ENCODE peak calls at places on chromosomes 16 and 17, in six cellular contexts. Q, O, C, S, L and W are unnamed samples. For H3K4me1, the result is how much of the 10 kb centered on the place peaks cover.

GRCh38 chr17:35257080-35257701 is 14.3 kb downstream of the SLFN5 start:
- DNase-seq in Q (peak), O (peak), C (no peak), S (no peak), L (peak), W (no peak)

GRCh38 chr16:2468142-2468724 is 2.9 kb upstream of the NTN3 start:
- DNase-seq in Q (peak), O (no peak), C (peak), S (peak), L (peak), W (no peak)

GRCh38 chr17:14307560-14308024 is 6.7 kb downstream of the HS3ST3B1 start:
- DNase-seq in Q (no peak), O (no peak), C (no peak), S (no peak), L (no peak), W (no peak)

GRCh38 chr17:5097101-5097834 is 14.4 kb downstream of the ZNF232 start:
- DNase-seq in Q (no peak), O (no peak), C (peak), S (peak), L (peak), W (no peak)

GRCh38 chr16:85659805-85660511 is 28.8 kb downstream of the GINS2 start:
- DNase-seq in Q (peak), O (peak), C (peak), S (peak), L (peak), W (peak)

GRCh38 chr16:31265329-31266245 is 5.8 kb downstream of the ITGAM start:
- DNase-seq in Q (peak), O (no peak), C (no peak), S (peak), L (peak), W (peak)

GRCh38 chr17:38660097-38661026 is 14.4 kb downstream of the EPOP start:
- DNase-seq in Q (peak), O (no peak), C (no peak), S (no peak), L (no peak), W (no peak)

GRCh38 chr16:51431517-51432241 is 280.6 kb upstream of the SALL1 start:
- DNase-seq in Q (no peak), O (no peak), C (peak), S (peak), L (no peak), W (peak)

GRCh38 chr17:50686494-50687199 is 21.1 kb downstream of the ANKRD40 start:
- DNase-seq in Q (peak), O (peak), C (no peak), S (peak), L (no peak), W (no peak)

GRCh38 chr16:84504420-84505248 is at the start of gene MEAK7:
- DNase-seq in Q (peak), O (peak), C (peak), S (peak), L (peak), W (peak)

GRCh38 chr16:86723699-86724098 is 145.3 kb downstream of the FOXL1 start:
- DNase-seq in Q (no peak), O (peak), C (no peak), S (no peak), L (peak), W (no peak)

GRCh38 chr17:20300399-20301037 is 166.8 kb downstream of the LGALS9B start:
- DNase-seq in Q (no peak), O (no peak), C (no peak), S (peak), L (no peak), W (no peak)

GRCh38 chr16:85641776-85642176 is 28.7 kb downstream of the GSE1 start:
- DNase-seq in Q (no peak), O (no peak), C (no peak), S (no peak), L (no peak), W (no peak)

GRCh38 chr17:69117855-69118758 is 23.6 kb downstream of the ABCA6 start:
- DNase-seq in Q (no peak), O (no peak), C (no peak), S (no peak), L (no peak), W (no peak)

GRCh38 chr16:72829846-72830620 is 217.9 kb downstream of the ZFHX3 start:
- DNase-seq in Q (no peak), O (no peak), C (no peak), S (no peak), L (no peak), W (no peak)

GRCh38 chr16:86761117-86761971 is 183.0 kb downstream of the FOXL1 start:
- DNase-seq in Q (peak), O (peak), C (peak), S (peak), L (peak), W (peak)

GRCh38 chr17:1412185-1413110 is 12.4 kb upstream of the YWHAE start:
- DNase-seq in Q (no peak), O (no peak), C (no peak), S (peak), L (no peak), W (no peak)

GRCh38 chr17:48456584-48456983 is 26.6 kb upstream of the SKAP1 start:
- DNase-seq in Q (peak), O (peak), C (no peak), S (peak), L (peak), W (peak)

GRCh38 chr17:15273141-15273793 is 8.1 kb upstream of the PMP22 start:
- DNase-seq in Q (peak), O (no peak), C (no peak), S (no peak), L (no peak), W (no peak)

GRCh38 chr16:3602320-3602653 is 9.1 kb downstream of the SLX4 start:
- DNase-seq in Q (no peak), O (no peak), C (no peak), S (no peak), L (no peak), W (no peak)

GRCh38 chr17:61208301-61209098 is 191.1 kb upstream of the TBX2 start:
- DNase-seq in Q (no peak), O (no peak), C (no peak), S (peak), L (no peak), W (no peak)

GRCh38 chr17:4605826-4606225 is 21.5 kb downstream of the SMTNL2 start:
- DNase-seq in Q (no peak), O (no peak), C (no peak), S (peak), L (no peak), W (peak)

GRCh38 chr17:6666077-6666521 is 14.5 kb downstream of the C17orf100 start:
- DNase-seq in Q (peak), O (peak), C (peak), S (peak), L (peak), W (peak)

GRCh38 chr17:3762922-3763776 is 37.8 kb downstream of the ITGAE start:
- DNase-seq in Q (no peak), O (no peak), C (no peak), S (no peak), L (no peak), W (no peak)

GRCh38 chr17:42979511-42980273 is at the start of gene PTGES3L:
- DNase-seq in Q (peak), O (no peak), C (peak), S (peak), L (peak), W (peak)

GRCh38 chr16:87328846-87329245 is 11.7 kb upstream of the C16orf95 start:
- DNase-seq in Q (no peak), O (no peak), C (no peak), S (no peak), L (no peak), W (no peak)

GRCh38 chr17:55454906-55455474 is 33.4 kb upstream of the MMD start:
- DNase-seq in Q (peak), O (no peak), C (no peak), S (peak), L (no peak), W (no peak)

GRCh38 chr16:89407282-89407924 is 83.0 kb downstream of the ANKRD11 start:
- DNase-seq in Q (no peak), O (no peak), C (no peak), S (no peak), L (no peak), W (no peak)

GRCh38 chr16:59478806-59479205 is 744.7 kb upstream of the GOT2 start:
- DNase-seq in Q (peak), O (no peak), C (no peak), S (no peak), L (no peak), W (no peak)

GRCh38 chr16:65547799-65548446 is 426.1 kb upstream of the CDH11 start:
- DNase-seq in Q (peak), O (no peak), C (peak), S (peak), L (peak), W (no peak)

GRCh38 chr17:61390479-61390791 is 9.2 kb upstream of the TBX2 start:
- DNase-seq in Q (no peak), O (no peak), C (no peak), S (no peak), L (no peak), W (no peak)

GRCh38 chr16:85463228-85463611 is 149.9 kb upstream of the GSE1 start:
- DNase-seq in Q (no peak), O (no peak), C (no peak), S (peak), L (peak), W (no peak)

GRCh38 chr17:57732062-57732461 is 13.0 kb downstream of the CCDC182 start:
- DNase-seq in Q (no peak), O (no peak), C (no peak), S (no peak), L (no peak), W (no peak)

GRCh38 chr16:50697881-50698767 is 4.7 kb downstream of the NOD2 start:
- DNase-seq in Q (no peak), O (no peak), C (no peak), S (no peak), L (no peak), W (peak)

GRCh38 chr17:41351177-41351576 is 549 bp upstream of the KRT33A start:
- DNase-seq in Q (no peak), O (no peak), C (no peak), S (no peak), L (no peak), W (no peak)

GRCh38 chr17:74943808-74944522 is 8.3 kb downstream of the OTOP3 start:
- DNase-seq in Q (peak), O (no peak), C (no peak), S (no peak), L (peak), W (no peak)
- H3K27ac ChIP-seq in Q (peak), O (no peak), C (no peak), S (no peak), L (no peak), W (no peak)

GRCh38 chr17:77381185-77381700 is 240.5 kb downstream of the SEC14L1 start:
- DNase-seq in Q (no peak), O (no peak), C (peak), S (peak), L (no peak), W (no peak)
- H3K4me1 ChIP-seq in Q (under half), O (under half), C (under half), S (half or more), L (half or more), W (under half)

GRCh38 chr16:62190426-62190825 is 154.2 kb upstream of the CDH8 start:
- DNase-seq in Q (peak), O (no peak), C (peak), S (peak), L (peak), W (peak)
- TF ChIP-seq EZH2phosphoT487 in Q (no peak), O (no peak), C (no peak), S (no peak), L (no peak), W (no peak)

GRCh38 chr16:57000271-57001025 is 11.1 kb downstream of the NLRC5 start:
- DNase-seq in Q (peak), O (peak), C (no peak), S (no peak), L (no peak), W (no peak)

GRCh38 chr16:56998861-56999260 is 9.5 kb downstream of the NLRC5 start:
- DNase-seq in Q (no peak), O (no peak), C (no peak), S (no peak), L (no peak), W (no peak)

GRCh38 chr16:57003439-57004386 is 14.4 kb downstream of the NLRC5 start:
- DNase-seq in Q (no peak), O (no peak), C (no peak), S (no peak), L (peak), W (no peak)

GRCh38 chr16:56999409-57000270 is 10.3 kb downstream of the NLRC5 start:
- DNase-seq in Q (no peak), O (no peak), C (no peak), S (no peak), L (no peak), W (no peak)

GRCh38 chr16:57001026-57001669 is 11.8 kb downstream of the NLRC5 start:
- DNase-seq in Q (no peak), O (no peak), C (no peak), S (no peak), L (no peak), W (no peak)
- H3K27ac ChIP-seq in Q (no peak), O (no peak), C (peak), S (no peak), L (no peak), W (no peak)

GRCh38 chr16:48556210-48556912 is 53.6 kb downstream of the N4BP1 start:
- DNase-seq in Q (no peak), O (no peak), C (no peak), S (no peak), L (no peak), W (no peak)
- H3K4me1 ChIP-seq in Q (under half), O (under half), C (under half), S (under half), L (under half), W (under half)

GRCh38 chr17:31488264-31488981 is 96.9 kb downstream of the RAB11FIP4 start:
- DNase-seq in Q (peak), O (no peak), C (peak), S (peak), L (peak), W (peak)
- TF ChIP-seq EZH2phosphoT487 in Q (no peak), O (no peak), C (no peak), S (no peak), L (no peak), W (no peak)

GRCh38 chr17:17749025-17749772 is 67.9 kb downstream of the RAI1 start:
- DNase-seq in Q (no peak), O (no peak), C (peak), S (no peak), L (peak), W (no peak)
- H3K27ac ChIP-seq in Q (no peak), O (peak), C (peak), S (peak), L (no peak), W (no peak)

GRCh38 chr17:28570716-28571254 is 539 bp downstream of the PIGS start:
- DNase-seq in Q (peak), O (no peak), C (peak), S (peak), L (peak), W (peak)
- H3K4me1 ChIP-seq in Q (under half), O (under half), C (under half), S (under half), L (under half), W (under half)

GRCh38 chr16:57781741-57782606 is 20.3 kb downstream of the KIFC3 start:
- DNase-seq in Q (no peak), O (no peak), C (no peak), S (peak), L (no peak), W (no peak)
- TF ChIP-seq EZH2phosphoT487 in Q (no peak), O (no peak), C (no peak), S (no peak), L (no peak), W (no peak)

DNA sequence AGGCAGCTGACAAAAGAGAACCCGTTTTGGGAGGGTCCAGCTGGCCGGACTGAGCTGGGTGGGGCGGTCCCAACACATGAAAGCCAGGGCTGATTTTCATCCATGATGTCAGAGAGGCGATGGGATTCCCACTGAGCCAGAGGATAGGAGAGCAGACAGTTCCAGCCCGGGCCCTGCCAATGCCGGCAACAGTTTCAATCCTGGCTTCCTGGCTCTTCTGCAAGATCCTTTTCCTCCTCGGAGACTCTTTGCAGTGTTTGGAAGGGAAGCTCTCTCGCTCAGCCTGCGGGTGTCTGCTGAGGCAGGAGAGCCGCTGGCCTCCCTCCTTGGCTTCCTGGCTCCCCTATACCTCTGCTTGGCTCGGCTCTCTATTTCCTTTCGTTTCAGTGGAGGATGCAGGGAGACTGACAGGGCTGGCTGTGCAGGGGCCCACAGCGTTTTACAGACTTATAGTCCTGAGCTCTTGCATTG is 145.5 kb upstream of the SOX9 start:
- DNase-seq in Q (peak), O (no peak), C (no peak), S (peak), L (peak), W (no peak)
- H3K27ac ChIP-seq in Q (peak), O (no peak), C (no peak), S (peak), L (no peak), W (no peak)